ENCODE peak calls at places on chromosomes 16 and 17, in five cellular contexts. K is Ammon's horn, G is caudate nucleus, Q is MV-4-11, X is epithelial cell of prostate. Z is an unnamed sample.

GRCh38 chr17:45050680-45051059 is 762 bp downstream of the DCAKD start:
- DNase-seq in X (no peak), Q (no peak), G (no peak), K (no peak), Z (no peak)

GRCh38 chr16:14634389-14634725 is 1.6 kb downstream of the BFAR start:
- DNase-seq in G (no peak), X (no peak), K (no peak), Q (no peak), Z (no peak)

GRCh38 chr16:2776500-2777139 is 460 bp downstream of the ELOB start:
- DNase-seq in X (no peak), K (no peak), G (no peak), Q (no peak), Z (no peak)

GRCh38 chr17:62140836-62141235 is 75.8 kb upstream of the MED13 start:
- DNase-seq in X (no peak), Q (no peak), K (no peak), G (no peak), Z (no peak)

GRCh38 chr16:63192969-63193368 is 1156.7 kb upstream of the CDH8 start:
- DNase-seq in Q (no peak), G (no peak), K (no peak), X (no peak), Z (no peak)

GRCh38 chr17:50206604-50207293 is 5.3 kb upstream of the COL1A1 start:
- DNase-seq in K (no peak), X (no peak), Q (no peak), G (no peak), Z (no peak)

GRCh38 chr16:23423496-23424049 is 29.4 kb downstream of the COG7 start:
- DNase-seq in G (peak), X (peak), Q (no peak), K (peak), Z (no peak)

GRCh38 chr16:28112908-28113307 is 49.4 kb upstream of the GSG1L start:
- DNase-seq in Q (peak), K (no peak), X (no peak), G (no peak), Z (no peak)

GRCh38 chr16:88536971-88537751 is 33.0 kb upstream of the ZC3H18 start:
- DNase-seq in G (no peak), K (no peak), Q (peak), X (no peak), Z (no peak)

GRCh38 chr17:49468827-49469385 is 26.2 kb upstream of the NGFR start:
- DNase-seq in G (no peak), Q (no peak), X (no peak), K (no peak), Z (no peak)

GRCh38 chr16:75273054-75273925 is 21.9 kb upstream of the BCAR1 start:
- DNase-seq in X (no peak), G (no peak), Q (no peak), K (no peak), Z (no peak)

GRCh38 chr16:83954577-83955016 is 1.6 kb downstream of the OSGIN1 start:
- DNase-seq in Q (peak), G (no peak), X (no peak), K (no peak), Z (no peak)

GRCh38 chr17:75511610-75512575 is 3.4 kb downstream of the CASKIN2 start:
- DNase-seq in K (no peak), G (no peak), X (no peak), Q (no peak), Z (no peak)

GRCh38 chr17:48143629-48144028 is 36.1 kb downstream of the SNX11 start:
- DNase-seq in X (no peak), Q (no peak), K (no peak), G (no peak), Z (no peak)

GRCh38 chr16:81319221-81319912 is 4.6 kb downstream of the GAN start:
- DNase-seq in G (no peak), Q (no peak), X (no peak), K (no peak), Z (no peak)

GRCh38 chr17:59001158-59001814 is 105.4 kb downstream of the TRIM37 start:
- DNase-seq in Q (peak), G (no peak), X (no peak), K (peak), Z (no peak)

GRCh38 chr16:30903596-30903995 is 7.2 kb downstream of the CTF1 start:
- DNase-seq in Q (peak), K (peak), X (no peak), G (no peak), Z (no peak)

GRCh38 chr17:51778842-51779241 is 379.7 kb downstream of the CA10 start:
- DNase-seq in X (no peak), G (no peak), Q (no peak), K (no peak), Z (no peak)

GRCh38 chr17:6233339-6233738 is 163.2 kb downstream of the WSCD1 start:
- DNase-seq in Q (no peak), X (no peak), G (no peak), K (no peak), Z (no peak)

GRCh38 chr17:49252148-49252682 is 21.6 kb upstream of the PHOSPHO1 start:
- DNase-seq in K (no peak), X (no peak), G (no peak), Q (peak), Z (no peak)

GRCh38 chr17:18960803-18961511 is 9.0 kb downstream of the SLC5A10 start:
- DNase-seq in Q (peak), K (peak), G (peak), X (no peak), Z (peak)

GRCh38 chr17:31390426-31390747 is 1.1 kb upstream of the RAB11FIP4 start:
- DNase-seq in K (no peak), X (no peak), G (no peak), Q (no peak), Z (no peak)

GRCh38 chr17:7018331-7018964 is 4.4 kb upstream of the BCL6B start:
- DNase-seq in X (no peak), G (peak), K (peak), Q (no peak), Z (peak)

GRCh38 chr16:89700649-89701424 is 668 bp downstream of the SPATA2L start:
- DNase-seq in G (no peak), X (no peak), Q (peak), K (peak), Z (no peak)

GRCh38 chr16:86806838-86807351 is 228.5 kb downstream of the FOXL1 start:
- DNase-seq in K (no peak), G (no peak), Q (no peak), X (no peak), Z (no peak)

GRCh38 chr16:28845173-28846079 is 722 bp downstream of the TUFM start:
- DNase-seq in X (no peak), K (no peak), G (no peak), Q (peak), Z (peak)

GRCh38 chr17:4407216-4407615 is 26.5 kb upstream of the SPNS3 start:
- DNase-seq in K (no peak), Q (no peak), G (no peak), X (no peak), Z (no peak)

GRCh38 chr17:44307387-44308186 is 814 bp upstream of the RUNDC3A start:
- DNase-seq in K (peak), G (peak), Q (no peak), X (no peak), Z (peak)

Z was measured in G401.